ENCODE peak calls at places on chromosome 21, in six cellular contexts. L is Peyer's patch, B is suprapubic skin, H is body of pancreas, P is endothelial cell of umbilical vein, A is IMR-90. Q is an unnamed sample.

GRCh38 chr21:17436626-17437111 is 76.2 kb upstream of the CXADR start:
- DNase-seq in A (no peak), B (no peak), L (no peak), H (no peak), P (no peak), Q (no peak)

GRCh38 chr21:42737969-42738590 is 84.7 kb downstream of the PDE9A start:
- DNase-seq in A (no peak), H (peak; percentile 42), B (no peak), P (peak; percentile 25), L (peak; percentile 82), Q (peak; percentile 47)

GRCh38 chr21:26389971-26390641 is 183.0 kb downstream of the CYYR1 start:
- DNase-seq in L (no peak), P (peak; percentile 38), H (no peak), A (peak; percentile 21), B (no peak), Q (no peak)

GRCh38 chr21:42343101-42343500 is 7.7 kb downstream of the TFF2 start:
- DNase-seq in H (no peak), A (no peak), P (no peak), L (no peak), B (peak; percentile 60), Q (no peak)

GRCh38 chr21:44478801-44479167 is 23.5 kb downstream of the LRRC3 start:
- DNase-seq in L (no peak), B (no peak), H (no peak), P (no peak), A (no peak), Q (no peak)

GRCh38 chr21:32770514-32771133 is 931 bp downstream of the PAXBP1 start:
- DNase-seq in B (no peak), L (no peak), A (peak; percentile 8), P (peak; percentile 53), H (no peak), Q (no peak)

GRCh38 chr21:44974676-44975075 is 34.8 kb downstream of the SLX9 start:
- DNase-seq in A (no peak), L (no peak), P (no peak), H (no peak), B (no peak), Q (no peak)

GRCh38 chr21:17732306-17732705 is 86.8 kb downstream of the C21orf91 start:
- DNase-seq in L (no peak), H (no peak), B (no peak), A (peak; percentile 5), P (peak; percentile 62), Q (no peak)

GRCh38 chr21:18164933-18165332 is 79.7 kb upstream of the CHODL start:
- DNase-seq in B (no peak), H (no peak), L (no peak), P (no peak), A (no peak), Q (no peak)

GRCh38 chr21:44478124-44478800 is 23.0 kb downstream of the LRRC3 start:
- DNase-seq in B (no peak), A (no peak), L (no peak), P (no peak), H (no peak), Q (no peak)

GRCh38 chr21:28885853-28886177 is 106.9 kb downstream of the LTN1 start:
- DNase-seq in H (no peak), B (no peak), A (no peak), L (no peak), P (no peak), Q (no peak)

GRCh38 chr21:38751379-38752050 is 54.2 kb upstream of the ETS2 start:
- DNase-seq in H (peak; percentile 68), L (no peak), A (no peak), B (no peak), P (peak; percentile 30), Q (peak; percentile 57)

GRCh38 chr21:42094811-42095210 is 23.7 kb downstream of the UMODL1 start:
- DNase-seq in B (no peak), P (no peak), L (no peak), A (no peak), H (no peak), Q (no peak)

GRCh38 chr21:29771491-29772066 is 168.2 kb downstream of the GRIK1 start:
- DNase-seq in L (no peak), P (no peak), B (no peak), A (no peak), H (no peak), Q (no peak)

GRCh38 chr21:26365849-26366248 is 195.3 kb upstream of the APP start:
- DNase-seq in B (no peak), H (no peak), A (no peak), L (no peak), P (no peak), Q (no peak)

GRCh38 chr21:40054403-40054802 is 187.2 kb downstream of the PCP4 start:
- DNase-seq in P (no peak), L (no peak), H (peak; percentile 89), A (no peak), B (no peak), Q (no peak)

GRCh38 chr21:29342394-29342957 is 43.8 kb downstream of the BACH1 start:
- DNase-seq in P (peak; percentile 91), A (peak; percentile 99), B (no peak), H (peak; percentile 45), L (no peak), Q (no peak)

GRCh38 chr21:44878053-44878982 is 4.8 kb upstream of the PTTG1IP start:
- DNase-seq in H (peak; percentile 53), B (no peak), L (peak; percentile 50), P (peak; percentile 42), A (peak; percentile 37), Q (no peak)

GRCh38 chr21:25934130-25934529 is 199.4 kb downstream of the GABPA start:
- DNase-seq in B (no peak), A (peak; percentile 52), P (no peak), L (no peak), H (no peak), Q (no peak)

GRCh38 chr21:28810826-28811524 is 181.7 kb downstream of the LTN1 start:
- DNase-seq in L (no peak), P (no peak), H (no peak), A (no peak), B (no peak), Q (no peak)

GRCh38 chr21:44918107-44918470 is 2.6 kb downstream of the ITGB2 start:
- DNase-seq in L (no peak), H (no peak), P (no peak), B (no peak), A (no peak), Q (no peak)

GRCh38 chr21:42174173-42174572 is 44.8 kb upstream of the ABCG1 start:
- DNase-seq in A (no peak), H (no peak), B (no peak), P (no peak), L (peak; percentile 23), Q (no peak)

DNA sequence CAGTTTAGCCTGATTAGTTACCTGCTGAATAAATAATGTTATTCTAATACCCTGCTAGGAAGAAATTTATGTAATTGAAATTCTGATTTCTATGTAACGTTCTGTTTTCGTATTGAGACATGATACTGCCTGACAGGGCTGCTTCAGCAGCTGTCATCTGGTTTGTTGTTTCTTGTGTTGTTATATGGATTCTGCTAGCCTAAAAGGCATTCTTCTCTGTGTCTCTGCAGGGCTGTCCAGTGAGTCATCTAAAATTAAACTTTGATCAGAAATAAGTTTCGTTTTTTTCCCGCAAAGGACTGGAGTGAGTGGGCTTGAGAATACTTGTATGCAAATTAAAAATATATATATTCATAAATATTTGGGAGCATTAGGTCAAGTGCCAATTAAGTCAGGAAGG is 93.0 kb downstream of the DYRK1A start:
- DNase-seq in B (no peak), L (no peak), H (no peak), A (peak; percentile 69), P (no peak), Q (no peak)
- H3K4me1 ChIP-seq in B (peaks cover 95% of the 10 kb centered on the region), L (peaks cover 14% of the 10 kb centered on the region), H (peaks cover 57% of the 10 kb centered on the region), A (peaks cover 25% of the 10 kb centered on the region), P (peaks cover 18% of the 10 kb centered on the region), Q (peaks cover 24% of the 10 kb centered on the region)

DNA sequence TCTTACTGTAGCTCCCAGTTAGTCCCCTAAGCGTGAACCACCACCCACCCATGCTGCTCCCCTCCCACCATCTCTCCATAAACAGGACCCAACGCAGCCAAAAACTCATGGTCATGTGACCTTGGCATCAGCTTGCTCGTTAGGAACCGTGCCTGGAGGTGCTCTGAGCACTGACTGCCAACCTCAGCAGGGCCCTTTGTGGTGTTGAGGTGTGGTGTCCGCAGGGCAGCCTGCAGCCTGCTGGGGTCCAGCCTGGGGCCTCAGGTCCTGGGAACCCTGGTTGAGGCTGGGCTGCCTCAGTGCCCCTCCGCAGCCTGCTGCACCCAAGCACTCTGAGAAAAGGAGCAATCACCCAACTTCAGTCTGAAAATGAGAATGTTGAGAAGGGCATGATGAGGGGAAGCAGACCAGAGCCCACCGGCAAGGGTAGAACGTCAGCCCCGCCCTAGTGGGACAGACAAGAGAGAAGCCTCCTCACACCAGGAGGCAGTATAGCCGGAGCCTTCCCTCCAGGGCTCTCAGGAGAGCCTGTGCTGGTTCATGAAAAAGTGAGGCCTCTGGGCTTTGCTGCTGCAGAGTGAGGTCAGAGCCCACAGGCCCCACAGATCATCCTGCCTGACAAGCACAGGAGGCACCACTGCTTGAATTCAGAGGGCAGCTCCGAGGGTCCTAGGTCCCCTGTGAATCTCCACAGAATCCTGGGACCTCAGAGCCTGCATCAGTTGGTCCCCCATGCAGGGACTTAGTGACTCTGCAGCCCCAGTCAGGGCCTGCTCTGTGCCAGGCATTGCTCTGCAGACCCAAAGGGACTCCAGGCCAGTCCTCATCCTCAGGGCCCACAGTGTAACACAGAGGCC is 4.9 kb upstream of the COL6A2 start:
- DNase-seq in P (no peak), B (no peak), A (no peak), L (peak; percentile 40), H (no peak), Q (peak; percentile 58)
- TF ChIP-seq POLR2A in P (no peak), B (no peak), A (no peak), L (no peak), H (no peak), Q (no peak)

GRCh38 chr21:16075594-16076282 is 346.0 kb downstream of the USP25 start:
- DNase-seq in H (no peak), L (no peak), A (no peak), P (no peak), B (no peak), Q (no peak)
- H3K4me1 ChIP-seq in H (no peaks in the 10 kb centered on the region), L (no peaks in the 10 kb centered on the region), A (peaks cover 6% of the 10 kb centered on the region), P (no peaks in the 10 kb centered on the region), B (peaks cover 10% of the 10 kb centered on the region), Q (no peaks in the 10 kb centered on the region)

GRCh38 chr21:33915368-33916199 is at the start of gene ATP5PO:
- DNase-seq in H (peak; percentile 98), A (peak; percentile 98), L (peak; percentile 96), P (peak; percentile 99), B (peak; percentile 98), Q (peak; percentile 96)
- TF ChIP-seq POLR2A in H (peak; percentile 58), A (peak; percentile 86), L (peak; percentile 84), P (peak; percentile 93), B (peak; percentile 83), Q (peak; percentile 61)

DNA sequence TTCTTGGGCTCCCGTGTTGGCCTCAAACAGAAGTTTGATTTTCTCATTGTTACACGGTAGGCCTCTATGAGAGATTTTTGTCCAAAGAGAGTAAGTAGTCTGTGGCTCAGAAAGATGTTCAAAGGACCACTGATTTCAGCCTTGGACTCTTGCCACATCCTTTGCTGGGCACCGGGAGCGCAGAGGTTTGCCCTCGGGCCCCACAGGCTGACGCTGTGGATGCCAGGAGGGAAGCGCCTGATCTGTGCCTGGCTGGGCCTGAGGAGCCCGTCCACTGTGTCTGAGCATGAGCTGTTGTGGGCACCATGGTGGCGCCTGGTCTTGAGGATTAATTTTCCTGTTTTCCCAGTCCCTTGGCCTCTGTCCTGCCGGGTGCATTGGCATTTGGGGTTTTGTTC is 52.3 kb downstream of the PCNT start:
- DNase-seq in H (no peak), L (no peak), B (no peak), A (no peak), P (no peak), Q (no peak)
- H3K4me1 ChIP-seq in H (no peaks in the 10 kb centered on the region), L (no peaks in the 10 kb centered on the region), B (peaks cover 5% of the 10 kb centered on the region), A (no peaks in the 10 kb centered on the region), P (no peaks in the 10 kb centered on the region), Q (no peaks in the 10 kb centered on the region)